ENCODE peak calls at places on chromosomes 12 and 14, in six cellular contexts. K is iPS DF 6.9, X is stomach, P is HCT116, G is PC-3, R is lung. I is an unnamed sample. For H3K4me1, the result is how much of the 10 kb centered on the place peaks cover.

GRCh38 chr14:61106627-61107147 is 125.6 kb downstream of the SLC38A6 start:
- DNase-seq in R (no peak), X (no peak), G (peak), K (no peak), P (no peak), I (no peak)

GRCh38 chr12:125871811-125872594 is 806.8 kb downstream of the AACS start:
- DNase-seq in P (no peak), K (no peak), R (no peak), G (no peak), X (no peak), I (no peak)

GRCh38 chr12:11347810-11348209 is 37.6 kb upstream of the PRB4 start:
- DNase-seq in X (no peak), G (peak), R (no peak), P (no peak), K (no peak), I (no peak)

GRCh38 chr14:64504897-64505771 is 564 bp downstream of the ZBTB1 start:
- DNase-seq in R (peak), X (peak), P (peak), G (peak), K (peak), I (peak)

GRCh38 chr12:45634273-45634917 is 95.1 kb upstream of the ARID2 start:
- DNase-seq in K (no peak), G (no peak), X (no peak), P (no peak), R (no peak), I (no peak)

GRCh38 chr12:82225871-82226270 is 132.3 kb downstream of the CCDC59 start:
- DNase-seq in K (no peak), X (no peak), R (no peak), G (no peak), P (no peak), I (no peak)

GRCh38 chr14:103522028-103522581 is 525 bp downstream of the CKB start:
- DNase-seq in X (no peak), G (no peak), R (no peak), K (no peak), P (no peak), I (peak)

GRCh38 chr12:6758511-6758910 is 5.6 kb upstream of the MLF2 start:
- DNase-seq in K (no peak), G (no peak), X (no peak), P (no peak), R (no peak), I (no peak)

GRCh38 chr12:25106818-25107217 is 88.1 kb downstream of the DNAI7 start:
- DNase-seq in X (no peak), K (no peak), G (no peak), R (no peak), P (no peak), I (no peak)

GRCh38 chr12:91023326-91024004 is 18.7 kb upstream of the EPYC start:
- DNase-seq in G (peak), P (no peak), K (no peak), R (no peak), X (no peak), I (no peak)

GRCh38 chr12:40034156-40034555 is 71.7 kb downstream of the SLC2A13 start:
- DNase-seq in K (no peak), P (no peak), G (no peak), R (no peak), X (no peak), I (no peak)

GRCh38 chr14:79404874-79405273 is 806.4 kb downstream of the DIO2 start:
- DNase-seq in R (no peak), K (no peak), G (no peak), P (no peak), X (no peak), I (no peak)

GRCh38 chr14:55353686-55354467 is 57.8 kb downstream of the ATG14 start:
- DNase-seq in R (no peak), K (no peak), P (peak), G (peak), X (no peak), I (no peak)

GRCh38 chr12:15599266-15600037 is 189.7 kb downstream of the EPS8 start:
- DNase-seq in G (peak), X (no peak), R (peak), K (no peak), P (no peak), I (peak)

GRCh38 chr14:65062096-65063075 is 39.9 kb downstream of the MAX start:
- DNase-seq in G (peak), P (no peak), K (no peak), R (no peak), X (no peak), I (no peak)

GRCh38 chr12:70443274-70443673 is 77.2 kb downstream of the KCNMB4 start:
- DNase-seq in P (no peak), G (peak), R (no peak), K (no peak), X (no peak), I (no peak)

GRCh38 chr12:53105712-53106439 is 2.6 kb downstream of the SOAT2 start:
- DNase-seq in G (no peak), R (no peak), P (no peak), X (peak), K (no peak), I (no peak)

GRCh38 chr14:36181417-36181816 is 4.9 kb upstream of the PTCSC3 start:
- DNase-seq in G (no peak), K (no peak), P (no peak), X (no peak), R (no peak), I (no peak)

GRCh38 chr12:80044694-80045046 is 54.7 kb upstream of the OTOGL start:
- DNase-seq in R (no peak), G (peak), X (no peak), K (no peak), P (peak), I (no peak)

GRCh38 chr14:53531730-53532129 is 378.6 kb upstream of the DDHD1 start:
- DNase-seq in G (no peak), K (no peak), X (no peak), R (no peak), P (no peak), I (no peak)

GRCh38 chr12:101939856-101940265 is 62.5 kb downstream of the DRAM1 start:
- DNase-seq in P (peak), R (peak), G (peak), K (peak), X (peak), I (no peak)

GRCh38 chr12:6234214-6234613 is 34.0 kb downstream of the CD9 start:
- DNase-seq in P (no peak), K (no peak), X (no peak), R (no peak), G (no peak), I (no peak)

GRCh38 chr12:12267801-12268200 is 957 bp upstream of the LRP6 start:
- DNase-seq in X (no peak), G (peak), R (no peak), P (no peak), K (no peak), I (no peak)

GRCh38 chr12:57518920-57519757 is 1.2 kb downstream of the DDIT3 start:
- DNase-seq in R (peak), X (peak), G (peak), P (no peak), K (no peak), I (peak)

GRCh38 chr14:30005114-30005698 is 77.6 kb upstream of the PRKD1 start:
- DNase-seq in R (no peak), X (no peak), K (peak), P (no peak), G (peak), I (no peak)

GRCh38 chr14:32397871-32398640 is 69.0 kb downstream of the AKAP6 start:
- DNase-seq in R (no peak), P (no peak), G (peak), X (no peak), K (no peak), I (no peak)

GRCh38 chr12:108446766-108447165 is 68.3 kb upstream of the FICD start:
- DNase-seq in X (no peak), G (no peak), P (no peak), R (no peak), K (no peak), I (no peak)

GRCh38 chr14:94171208-94171607 is 2.9 kb upstream of the PPP4R4 start:
- DNase-seq in P (no peak), G (peak), X (no peak), K (no peak), R (no peak), I (no peak)

GRCh38 chr14:91149462-91149861 is 35.6 kb downstream of the DGLUCY start:
- DNase-seq in P (no peak), G (peak), K (no peak), X (peak), R (peak), I (no peak)

GRCh38 chr14:63204407-63205280 is at the start of gene RHOJ:
- DNase-seq in K (no peak), G (no peak), P (no peak), X (no peak), R (no peak), I (no peak)

GRCh38 chr12:129185855-129186254 is 332.6 kb downstream of the GLT1D1 start:
- DNase-seq in P (no peak), X (no peak), K (no peak), R (no peak), G (no peak), I (no peak)

GRCh38 chr14:66143387-66144112 is 342.6 kb upstream of the CCDC196 start:
- DNase-seq in P (no peak), X (no peak), K (no peak), G (no peak), R (no peak), I (no peak)

GRCh38 chr12:88764781-88765470 is 184.7 kb upstream of the KITLG start:
- DNase-seq in X (no peak), G (no peak), R (no peak), K (no peak), P (no peak), I (no peak)

GRCh38 chr12:52323416-52324067 is 2.3 kb upstream of the KRT83 start:
- DNase-seq in P (no peak), K (no peak), X (no peak), R (no peak), G (no peak), I (no peak)

GRCh38 chr12:76627346-76628135 is 68.0 kb upstream of the OSBPL8 start:
- DNase-seq in K (no peak), G (no peak), P (no peak), X (no peak), R (no peak), I (no peak)

GRCh38 chr14:105178069-105178867 is 2.8 kb downstream of the NUDT14 start:
- DNase-seq in R (no peak), K (no peak), G (no peak), P (no peak), X (no peak), I (no peak)
- H3K4me1 ChIP-seq in R (under half), K (under half), G (under half), P (under half), X (under half), I (under half)

DNA sequence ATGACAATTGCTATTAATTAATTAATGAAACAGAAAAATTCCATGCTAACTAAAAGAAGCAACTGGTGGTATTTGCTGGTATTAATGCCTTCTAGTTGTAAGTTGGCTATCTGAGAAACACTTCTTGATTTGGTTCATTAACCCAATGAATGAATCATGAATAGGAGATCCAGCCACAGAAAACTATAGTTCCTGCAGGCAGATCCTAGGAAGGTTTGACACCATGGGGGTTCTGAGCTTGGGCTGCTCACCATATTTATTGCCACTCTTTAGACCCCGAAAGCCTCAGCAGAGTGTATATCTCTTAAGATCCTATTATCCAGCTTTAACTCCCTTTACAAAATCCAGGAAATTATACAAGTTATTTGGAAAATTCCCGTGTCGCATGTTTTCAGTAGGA is 81.4 kb upstream of the REP15 start:
- DNase-seq in X (no peak), P (no peak), K (no peak), R (no peak), G (no peak), I (no peak)
- H3K27ac ChIP-seq in X (no peak), P (peak), K (no peak), R (no peak), G (peak), I (peak)

DNA sequence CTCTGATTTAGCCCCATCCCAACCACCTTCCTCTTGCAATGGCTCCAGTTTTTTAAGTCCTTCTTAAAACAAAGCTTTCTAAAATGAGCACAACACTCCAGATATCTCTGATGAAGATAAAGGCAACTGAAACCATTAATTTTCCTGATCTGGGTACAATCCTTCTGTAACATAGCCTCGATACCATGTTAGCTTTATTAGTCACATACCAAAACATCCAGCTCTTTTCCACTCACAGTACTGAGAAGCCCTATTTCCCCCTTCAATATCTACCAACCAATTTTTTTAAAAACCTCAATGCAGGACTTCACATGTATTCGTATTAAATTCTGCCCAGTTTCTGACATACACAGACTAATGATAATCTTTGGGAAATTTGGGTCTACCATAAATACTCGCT is 105.9 kb downstream of the MED13L start:
- DNase-seq in G (peak), P (no peak), K (no peak), X (no peak), R (no peak), I (no peak)
- H3K4me1 ChIP-seq in G (under half), P (under half), K (under half), X (under half), R (under half), I (under half)

GRCh38 chr12:121668750-121669524 is 517 bp downstream of the MORN3 start:
- DNase-seq in P (no peak), X (peak), R (no peak), K (no peak), G (peak), I (no peak)

GRCh38 chr12:121669525-121669908 is at the start of gene MORN3:
- DNase-seq in G (peak), R (no peak), P (no peak), X (no peak), K (no peak), I (no peak)

DNA sequence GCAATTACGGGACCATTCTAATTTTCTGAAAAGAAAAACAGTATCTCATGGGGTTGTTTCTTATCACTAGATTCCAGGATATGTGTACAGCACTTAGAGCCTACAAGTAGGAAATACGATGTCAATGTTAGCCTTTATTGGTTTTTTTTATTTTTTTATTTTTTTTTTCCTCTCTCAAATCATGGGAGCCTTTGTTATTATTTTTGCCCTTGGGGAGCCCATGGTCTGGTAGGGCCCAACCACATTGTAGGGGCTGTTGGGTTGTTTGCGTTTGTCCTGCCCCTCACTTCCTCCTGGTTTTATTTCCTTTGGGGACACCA is 5.9 kb downstream of the MORN3 start:
- DNase-seq in K (no peak), X (no peak), R (no peak), P (no peak), G (no peak), I (no peak)
- H3K27ac ChIP-seq in K (no peak), X (no peak), R (no peak), P (peak), G (no peak), I (no peak)

DNA sequence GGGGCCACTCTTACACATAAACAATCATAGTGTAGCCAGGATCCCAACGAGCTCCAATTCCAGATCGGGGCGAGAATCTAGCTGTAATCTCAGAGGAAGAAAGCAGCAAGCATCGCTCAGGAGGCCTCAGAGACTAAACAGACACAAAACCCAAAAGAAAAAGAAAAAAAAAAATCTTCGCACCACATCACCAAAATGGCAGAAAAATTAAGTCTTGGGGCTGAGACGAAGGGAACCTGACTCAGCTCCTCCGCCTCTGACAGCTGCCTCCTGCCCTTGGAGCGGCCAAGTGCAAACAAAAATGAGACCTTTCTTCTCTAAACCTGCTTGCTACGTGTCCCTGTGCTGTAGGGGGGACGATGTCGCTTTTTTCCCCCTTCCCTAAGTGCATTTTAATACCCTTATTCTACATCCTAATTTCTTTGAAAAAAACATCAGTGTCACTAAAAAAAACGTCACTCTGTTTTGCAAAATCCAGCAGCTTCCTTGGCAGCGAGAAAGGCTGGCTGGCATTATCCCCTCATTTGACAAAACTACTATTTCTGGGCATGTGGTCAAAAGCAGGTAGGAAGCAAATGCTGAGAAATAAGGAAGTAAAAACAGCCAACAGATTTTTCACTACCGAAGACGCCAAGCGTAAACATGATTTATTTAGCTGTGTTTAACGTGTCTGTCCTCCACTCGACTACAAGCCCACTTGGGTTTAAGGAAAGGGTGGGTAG is 30.5 kb downstream of the BCL11B start:
- DNase-seq in G (no peak), R (no peak), X (no peak), P (no peak), K (no peak), I (no peak)
- H3K4me1 ChIP-seq in G (under half), R (under half), X (under half), P (under half), K (under half), I (under half)

I was measured in aorta.